ENCODE peak calls at places on chromosomes 6 and 20, in seven cellular contexts. H is astrocyte of the cerebellum, C is astrocyte of the spinal cord, M is GM20000, Z is AG04449, K is AG10803, U is A673. P is an unnamed sample.

GRCh38 chr6:44258325-44258863 is 1.1 kb upstream of the SLC35B2 start:
- DNase-seq in C (no peak), Z (no peak), H (no peak), M (peak), U (no peak), K (no peak), P (no peak)

GRCh38 chr6:142764306-142764705 is 180.7 kb downstream of the HIVEP2 start:
- DNase-seq in Z (no peak), C (no peak), K (peak), H (no peak), M (no peak), U (no peak), P (no peak)

GRCh38 chr6:42498473-42499128 is 46.9 kb upstream of the TRERF1 start:
- DNase-seq in K (no peak), U (peak), Z (no peak), C (no peak), M (no peak), H (no peak), P (no peak)

GRCh38 chr20:1505361-1505760 is 14.1 kb upstream of the SIRPB2 start:
- DNase-seq in U (no peak), H (no peak), Z (no peak), M (no peak), C (no peak), K (peak), P (no peak)

GRCh38 chr20:49480236-49480635 is 2.2 kb downstream of the KCNB1 start:
- DNase-seq in M (no peak), K (no peak), U (no peak), H (no peak), Z (no peak), C (no peak), P (no peak)

GRCh38 chr6:120056085-120056484 is 706.5 kb upstream of the MAN1A1 start:
- DNase-seq in M (peak), K (no peak), C (no peak), H (no peak), U (peak), Z (no peak), P (peak)

GRCh38 chr6:15299430-15300131 is 53.7 kb downstream of the JARID2 start:
- DNase-seq in K (no peak), M (peak), H (no peak), Z (no peak), U (no peak), C (no peak), P (peak)

GRCh38 chr6:42441661-42442081 is 10.1 kb downstream of the TRERF1 start:
- DNase-seq in H (no peak), C (no peak), M (no peak), Z (no peak), K (no peak), U (no peak), P (no peak)

GRCh38 chr6:35486005-35486925 is 10.6 kb downstream of the TEAD3 start:
- DNase-seq in C (no peak), H (no peak), M (no peak), Z (no peak), U (no peak), K (no peak), P (no peak)

GRCh38 chr6:124982669-124983068 is 20.4 kb downstream of the RNF217 start:
- DNase-seq in Z (no peak), U (no peak), K (no peak), H (no peak), M (no peak), C (no peak), P (no peak)

GRCh38 chr6:81326856-81327561 is 425.5 kb downstream of the TENT5A start:
- DNase-seq in Z (peak), U (no peak), H (no peak), K (peak), M (no peak), C (peak), P (no peak)

GRCh38 chr6:38034269-38034914 is 214.9 kb downstream of the ZFAND3 start:
- DNase-seq in M (no peak), H (peak), Z (no peak), K (peak), C (peak), U (peak), P (no peak)

GRCh38 chr20:25865715-25866656 is 169.3 kb upstream of the ZNF337 start:
- DNase-seq in K (peak), U (peak), H (peak), Z (no peak), M (peak), C (peak), P (peak)

GRCh38 chr6:162670345-162670744 is 57.2 kb downstream of the PRKN start:
- DNase-seq in C (no peak), K (no peak), Z (no peak), U (no peak), M (no peak), H (no peak), P (no peak)

GRCh38 chr6:110319843-110320242 is 38.3 kb downstream of the METTL24 start:
- DNase-seq in K (no peak), M (no peak), U (no peak), Z (no peak), H (no peak), C (no peak), P (no peak)

GRCh38 chr6:109347779-109348178 is 34.5 kb downstream of the CD164 start:
- DNase-seq in U (no peak), M (no peak), C (no peak), Z (no peak), H (no peak), K (no peak), P (no peak)

GRCh38 chr6:11043552-11043960 is 549 bp downstream of the ELOVL2 start:
- DNase-seq in U (no peak), Z (no peak), H (no peak), C (no peak), K (no peak), M (peak), P (peak)

GRCh38 chr6:119848706-119849105 is 499.1 kb upstream of the MAN1A1 start:
- DNase-seq in K (no peak), C (no peak), Z (no peak), U (no peak), M (no peak), H (no peak), P (no peak)

GRCh38 chr6:42200035-42200434 is 5.3 kb upstream of the GUCA1B start:
- DNase-seq in M (no peak), H (peak), Z (peak), K (peak), C (peak), U (no peak), P (no peak)

GRCh38 chr20:57959018-57959417 is 249.2 kb upstream of the PMEPA1 start:
- DNase-seq in U (no peak), C (no peak), H (no peak), Z (no peak), K (peak), M (no peak), P (no peak)

GRCh38 chr6:35068206-35068605 is 72.9 kb downstream of the TCP11 start:
- DNase-seq in H (no peak), Z (no peak), K (no peak), U (no peak), M (no peak), C (no peak), P (no peak)

GRCh38 chr20:41437836-41438235 is 71.2 kb upstream of the EMILIN3 start:
- DNase-seq in Z (no peak), U (no peak), C (no peak), M (no peak), H (no peak), K (peak), P (no peak)

GRCh38 chr6:125787791-125788190 is 3.0 kb upstream of the NCOA7 start:
- DNase-seq in C (peak), U (no peak), H (no peak), Z (no peak), K (peak), M (no peak), P (no peak)

GRCh38 chr20:7155282-7155681 is 387.8 kb downstream of the BMP2 start:
- DNase-seq in U (no peak), Z (no peak), C (no peak), K (no peak), M (no peak), H (no peak), P (no peak)

GRCh38 chr6:161496941-161497340 is 223.1 kb upstream of the AGPAT4 start:
- DNase-seq in U (no peak), C (no peak), H (no peak), K (no peak), M (no peak), Z (no peak), P (no peak)

GRCh38 chr6:161503570-161503969 is 229.7 kb upstream of the AGPAT4 start:
- DNase-seq in C (no peak), H (no peak), K (no peak), Z (no peak), U (no peak), M (no peak), P (no peak)

GRCh38 chr6:161493731-161494130 is 219.9 kb upstream of the AGPAT4 start:
- DNase-seq in K (no peak), U (no peak), H (no peak), C (no peak), Z (no peak), M (no peak), P (no peak)

GRCh38 chr6:161498881-161499280 is 225.0 kb upstream of the AGPAT4 start:
- DNase-seq in Z (no peak), M (no peak), C (no peak), H (no peak), U (no peak), K (no peak), P (no peak)

DNA sequence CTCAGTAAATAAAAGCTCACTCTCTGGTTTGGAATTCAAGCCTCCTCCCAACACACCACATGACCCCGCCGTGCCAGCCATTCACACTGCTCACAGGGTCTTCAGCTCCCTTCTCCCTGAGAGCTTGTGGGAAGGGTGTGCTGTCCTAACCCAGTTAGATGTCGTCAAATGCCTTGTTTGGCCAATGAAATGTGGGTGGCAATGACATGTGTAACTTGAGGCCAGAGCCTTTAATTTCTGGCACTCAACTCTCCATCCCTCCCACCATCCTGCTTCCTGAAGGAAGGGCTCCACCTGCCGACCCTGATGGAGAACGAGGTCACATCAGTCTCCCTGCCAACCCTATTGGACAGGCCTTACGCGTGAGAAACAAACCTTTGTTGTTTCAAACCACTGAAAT is 224.5 kb upstream of the AGPAT4 start:
- DNase-seq in Z (no peak), M (no peak), H (peak), C (peak), U (peak), K (peak), P (no peak)
- TF ChIP-seq CTCF in Z (peak), M (no peak), H (peak), C (peak), U (no peak), K (peak), P (no peak)

DNA sequence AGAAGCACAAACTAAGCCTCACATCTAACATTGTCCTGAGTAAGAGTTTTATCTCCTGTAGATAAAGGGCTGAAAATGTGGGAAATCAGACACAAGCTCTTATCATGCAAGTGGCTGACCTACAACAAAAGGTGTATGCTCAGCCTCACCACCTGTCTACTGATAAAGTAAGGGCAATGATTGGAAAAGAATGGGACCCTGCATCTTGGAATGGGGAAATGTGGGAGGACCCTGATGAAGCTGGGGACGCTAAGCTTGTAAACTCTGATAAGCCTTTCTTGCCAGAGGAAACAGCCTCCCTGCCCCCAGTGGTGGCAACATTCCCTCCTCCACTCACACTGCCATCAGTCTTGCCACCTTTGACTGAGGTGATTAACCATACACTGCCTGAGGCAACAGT is 166.6 kb downstream of the KHDRBS2 start:
- DNase-seq in U (no peak), M (no peak), H (no peak), Z (no peak), K (no peak), C (no peak), P (no peak)
- TF ChIP-seq CTCF in U (no peak), M (no peak), H (no peak), Z (no peak), K (no peak), C (no peak), P (no peak)

GRCh38 chr6:170605860-170606259 is 21.4 kb upstream of the PDCD2 start:
- DNase-seq in C (no peak), H (no peak), K (no peak), Z (no peak), U (no peak), M (no peak), P (no peak)
- TF ChIP-seq CTCF in C (no peak), H (no peak), K (no peak), Z (no peak), U (no peak), M (no peak), P (no peak)

DNA sequence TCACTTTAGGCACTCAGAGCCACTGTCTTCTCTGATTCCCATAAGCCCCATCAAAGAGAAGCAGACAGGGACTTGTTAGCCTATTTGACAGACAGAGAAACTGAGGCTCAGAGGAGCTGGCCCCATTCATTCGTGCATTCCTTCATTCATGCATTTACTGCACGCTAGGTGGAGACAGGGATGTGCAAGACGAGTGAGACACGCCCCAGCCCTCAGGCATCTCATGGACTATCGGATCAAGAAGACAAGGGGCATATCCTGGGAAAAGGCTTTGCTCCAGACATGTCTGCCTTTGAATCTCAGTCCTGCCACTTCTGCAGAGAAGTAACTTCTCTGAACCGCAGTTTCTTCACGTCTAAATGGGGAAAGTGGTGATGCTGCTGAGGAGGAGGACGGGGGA is 54.1 kb downstream of the BPIFB1 start:
- DNase-seq in H (no peak), C (no peak), Z (no peak), M (no peak), U (no peak), K (no peak), P (no peak)
- TF ChIP-seq CTCF in H (no peak), C (no peak), Z (no peak), M (no peak), U (no peak), K (no peak), P (no peak)

GRCh38 chr6:127608554-127609270 is 31.7 kb downstream of the C6orf58 start:
- DNase-seq in K (no peak), C (no peak), M (no peak), U (no peak), Z (no peak), H (no peak), P (no peak)

DNA sequence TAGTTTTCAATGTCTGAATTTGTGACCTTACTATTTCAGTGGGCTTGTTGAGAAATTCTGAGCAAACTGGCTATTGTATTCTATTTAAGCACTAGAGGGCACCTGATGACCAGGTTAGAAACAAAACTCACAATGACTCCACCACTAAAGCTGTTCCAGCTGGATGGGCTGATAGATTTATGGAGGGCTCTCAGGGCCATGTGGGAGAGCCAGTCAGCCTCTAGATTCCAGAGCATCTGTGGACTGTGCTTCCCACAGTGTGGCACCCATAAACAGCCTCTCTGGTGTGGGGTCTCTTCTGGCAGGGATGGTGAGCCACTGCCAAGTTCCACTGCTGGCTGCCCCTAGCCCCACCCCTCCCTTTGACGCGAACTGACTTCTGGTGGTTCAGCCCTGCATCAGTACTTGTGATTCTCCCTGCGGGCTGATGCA is 29.2 kb downstream of the C6orf58 start:
- DNase-seq in H (peak), M (no peak), U (peak), Z (no peak), C (peak), K (peak), P (peak)
- TF ChIP-seq CTCF in H (peak), M (no peak), U (peak), Z (no peak), C (peak), K (peak), P (no peak)

DNA sequence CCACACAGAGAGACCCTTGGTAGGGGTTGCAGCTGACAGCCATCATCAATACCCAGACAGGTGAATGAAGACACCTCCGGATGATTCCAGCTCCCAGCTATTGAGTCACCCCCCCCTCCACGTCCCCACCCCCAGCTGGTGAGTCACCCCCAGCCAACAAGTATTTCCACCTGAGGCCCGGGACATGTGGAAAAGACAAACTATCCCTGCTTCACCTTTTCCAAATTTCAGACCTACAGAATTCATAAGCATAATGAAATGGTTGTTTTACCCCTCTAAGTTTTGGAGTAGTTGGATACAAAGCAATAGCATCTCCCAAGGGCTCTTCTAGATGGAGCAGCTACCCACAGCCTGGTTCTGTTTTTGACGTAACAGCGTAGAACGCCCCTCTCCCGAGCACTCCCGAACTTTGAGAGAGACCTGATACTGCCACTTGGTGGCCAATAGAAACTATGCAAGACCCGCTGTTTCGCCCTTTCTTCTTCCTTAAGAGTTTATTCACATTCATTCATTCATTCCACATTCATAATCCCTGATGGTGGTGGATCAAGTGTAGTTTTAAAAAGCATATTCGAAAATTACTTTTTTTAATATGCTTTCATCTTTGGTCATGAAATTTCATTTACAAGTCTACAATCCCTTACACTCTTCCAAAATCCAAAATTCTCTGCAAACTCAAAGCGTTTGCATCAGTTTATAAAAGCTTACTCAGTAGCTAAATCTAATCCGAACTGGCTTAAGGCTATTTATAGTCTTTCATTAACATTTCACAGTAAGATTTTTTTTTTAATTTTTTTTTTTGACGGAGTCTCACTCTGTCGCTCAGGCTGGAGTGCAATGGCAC is 15.1 kb upstream of the PPP1R16B start:
- DNase-seq in M (peak), H (peak), Z (no peak), U (peak), K (peak), C (no peak), P (no peak)
- TF ChIP-seq CTCF in M (peak), H (peak), Z (no peak), U (peak), K (peak), C (peak), P (peak)

GRCh38 chr20:44728835-44729342 is 13.7 kb downstream of the CCN5 start:
- DNase-seq in M (no peak), K (peak), H (no peak), Z (peak), U (peak), C (peak), P (no peak)

GRCh38 chr20:44732327-44732726 is 13.3 kb upstream of the KCNK15 start:
- DNase-seq in C (no peak), K (no peak), H (no peak), Z (no peak), M (no peak), U (no peak), P (no peak)

GRCh38 chr20:44733341-44734069 is 12.2 kb upstream of the KCNK15 start:
- DNase-seq in H (peak), K (peak), U (peak), M (peak), C (peak), Z (no peak), P (peak)

GRCh38 chr20:44730441-44730840 is 15.2 kb upstream of the KCNK15 start:
- DNase-seq in C (peak), Z (peak), K (peak), U (peak), H (peak), M (no peak), P (no peak)

GRCh38 chr20:44731657-44732056 is 14.0 kb upstream of the KCNK15 start:
- DNase-seq in H (no peak), K (no peak), U (no peak), M (no peak), Z (no peak), C (no peak), P (no peak)
- TF ChIP-seq CTCF in H (no peak), K (no peak), U (no peak), M (no peak), Z (no peak), C (no peak), P (no peak)

P was measured in GM10248.